ENCODE peak calls at places on chromosomes 5 and 9, in six cellular contexts. L is T-cell, G is adrenal gland, Z is GDM1, H is NCI-H1105 treated with DMSO at 0.1 percent for 48 hours, P is Right ventricle myocardium superior. C is an unnamed sample.

GRCh38 chr9:127519301-127520166 is 68.2 kb downstream of the LRSAM1 start:
- DNase-seq in L (no peak), G (no peak), Z (peak), H (no peak), P (no peak), C (peak)

GRCh38 chr5:157178961-157179360 is 1.7 kb upstream of the ITK start:
- DNase-seq in L (no peak), G (no peak), Z (no peak), H (no peak), P (no peak), C (no peak)

GRCh38 chr5:149210229-149210628 is 61.4 kb upstream of the AFAP1L1 start:
- DNase-seq in L (no peak), G (no peak), Z (no peak), H (no peak), P (no peak), C (no peak)

GRCh38 chr9:21615018-21615417 is 132.9 kb upstream of the IFNE start:
- DNase-seq in L (no peak), G (no peak), Z (no peak), H (no peak), P (no peak), C (no peak)

GRCh38 chr9:94639045-94639995 is at the start of gene FBP1:
- DNase-seq in L (no peak), G (peak), Z (no peak), H (no peak), P (peak), C (peak)

GRCh38 chr5:27240791-27241190 is 202.4 kb upstream of the CDH9 start:
- DNase-seq in L (no peak), G (no peak), Z (no peak), H (no peak), P (no peak), C (no peak)

GRCh38 chr5:75335952-75336624 is 932 bp upstream of the HMGCR start:
- DNase-seq in L (no peak), G (peak), Z (no peak), H (peak), P (no peak), C (peak)

GRCh38 chr9:136403538-136403914 is 3.6 kb upstream of the SNAPC4 start:
- DNase-seq in L (peak), G (no peak), Z (no peak), H (no peak), P (no peak), C (no peak)

GRCh38 chr5:74575741-74576538 is 64.6 kb downstream of the ENC1 start:
- DNase-seq in L (no peak), G (no peak), Z (no peak), H (no peak), P (no peak), C (no peak)

GRCh38 chr5:60842859-60843692 is 993 bp downstream of the ELOVL7 start:
- DNase-seq in L (no peak), G (no peak), Z (no peak), H (peak), P (no peak), C (no peak)

GRCh38 chr9:129197978-129198736 is 20.1 kb upstream of the IER5L start:
- DNase-seq in L (no peak), G (peak), Z (no peak), H (no peak), P (peak), C (peak)

GRCh38 chr9:16960084-16960483 is 89.6 kb upstream of the BNC2 start:
- DNase-seq in L (no peak), G (no peak), Z (no peak), H (no peak), P (no peak), C (no peak)

GRCh38 chr9:106864533-106865143 is 1.7 kb downstream of the ZNF462 start:
- DNase-seq in L (no peak), G (peak), Z (no peak), H (peak), P (peak), C (peak)

GRCh38 chr5:98713027-98713426 is 60.4 kb upstream of the RGMB start:
- DNase-seq in L (no peak), G (no peak), Z (no peak), H (no peak), P (no peak), C (no peak)

GRCh38 chr5:103894882-103895281 is 332.3 kb upstream of the NUDT12 start:
- DNase-seq in L (no peak), G (no peak), Z (no peak), H (no peak), P (no peak), C (no peak)

GRCh38 chr5:54063817-54064216 is 246.6 kb downstream of the ARL15 start:
- DNase-seq in L (no peak), G (no peak), Z (no peak), H (no peak), P (no peak), C (no peak)

GRCh38 chr5:44887722-44888121 is 79.0 kb downstream of the MRPS30 start:
- DNase-seq in L (no peak), G (no peak), Z (no peak), H (no peak), P (no peak), C (no peak)

GRCh38 chr9:90057361-90057760 is 452.5 kb downstream of the GADD45G start:
- DNase-seq in L (no peak), G (no peak), Z (no peak), H (no peak), P (no peak), C (no peak)

GRCh38 chr9:118962426-118962825 is 406.8 kb downstream of the BRINP1 start:
- DNase-seq in L (no peak), G (no peak), Z (no peak), H (no peak), P (no peak), C (no peak)

GRCh38 chr5:111859533-111860270 is 102.7 kb upstream of the NREP start:
- DNase-seq in L (no peak), G (no peak), Z (no peak), H (no peak), P (no peak), C (no peak)

GRCh38 chr5:160379485-160379884 is 9.1 kb upstream of the C1QTNF2 start:
- DNase-seq in L (no peak), G (no peak), Z (no peak), H (no peak), P (no peak), C (no peak)

GRCh38 chr5:132364319-132364718 is 5.2 kb upstream of the SLC22A5 start:
- DNase-seq in L (no peak), G (peak), Z (no peak), H (no peak), P (no peak), C (no peak)

GRCh38 chr9:83239787-83240186 is 176.8 kb upstream of the RASEF start:
- DNase-seq in L (no peak), G (no peak), Z (no peak), H (no peak), P (no peak), C (no peak)

GRCh38 chr5:154653418-154653763 is 101.8 kb upstream of the LARP1 start:
- DNase-seq in L (no peak), G (no peak), Z (no peak), H (no peak), P (no peak), C (no peak)

GRCh38 chr5:167921796-167922195 is 369.6 kb upstream of the WWC1 start:
- DNase-seq in L (no peak), G (no peak), Z (no peak), H (no peak), P (no peak), C (no peak)

GRCh38 chr9:126985870-126986498 is 71.4 kb downstream of the RALGPS1 start:
- DNase-seq in L (peak), G (peak), Z (peak), H (peak), P (peak), C (peak)

GRCh38 chr9:116271991-116272390 is 118.4 kb downstream of the PAPPA start:
- DNase-seq in L (no peak), G (no peak), Z (no peak), H (no peak), P (no peak), C (no peak)